ENCODE peak calls at places on chromosomes 2 and 18, in seven cellular contexts. V is NAMALWA; T is nucleus accumbens; Y is HEK293T; K is HFFc6; D is stimulated activated CD8-positive, alpha-beta memory T cell treated with anti-CD3 and anti-CD28 coated beads, Interleukin-7, amount 100 ng/mL, for 1 hour; H is NCI-H2081. C is an unnamed sample.

GRCh38 chr2:31957748-31958717 is 52.8 kb downstream of the MEMO1 start:
- DNase-seq in V (no peak), T (no peak), Y (no peak), K (no peak), D (no peak), H (no peak), C (no peak)

GRCh38 chr2:157257312-157258252 is at the start of gene GALNT5:
- DNase-seq in V (no peak), T (no peak), Y (peak), K (peak), D (no peak), H (no peak), C (peak)

GRCh38 chr2:177021686-177022085 is 190.9 kb upstream of the HNRNPA3 start:
- DNase-seq in V (no peak), T (no peak), Y (no peak), K (no peak), D (no peak), H (no peak), C (no peak)

GRCh38 chr18:67875936-67876335 is 359.4 kb upstream of the DSEL start:
- DNase-seq in V (no peak), T (no peak), Y (no peak), K (no peak), D (no peak), H (no peak), C (no peak)

GRCh38 chr2:210147614-210148013 is 23.6 kb downstream of the KANSL1L start:
- DNase-seq in V (no peak), T (no peak), Y (no peak), K (no peak), D (no peak), H (no peak), C (no peak)

GRCh38 chr18:46632401-46633089 is 24.5 kb downstream of the LOXHD1 start:
- DNase-seq in V (no peak), T (no peak), Y (no peak), K (peak), D (no peak), H (no peak), C (no peak)

GRCh38 chr2:10868465-10869314 is 43.0 kb upstream of the KCNF1 start:
- DNase-seq in V (no peak), T (no peak), Y (no peak), K (peak), D (no peak), H (no peak), C (peak)

GRCh38 chr2:179749210-179749609 is 112.2 kb downstream of the ZNF385B start:
- DNase-seq in V (no peak), T (no peak), Y (no peak), K (peak), D (no peak), H (no peak), C (peak)

GRCh38 chr18:49911414-49911813 is 98.1 kb upstream of the ACAA2 start:
- DNase-seq in V (no peak), T (no peak), Y (no peak), K (no peak), D (no peak), H (no peak), C (no peak)

GRCh38 chr2:159807183-159808037 is 9.4 kb upstream of the CD302 start:
- DNase-seq in V (peak), T (no peak), Y (peak), K (peak), D (no peak), H (peak), C (peak)

GRCh38 chr18:52426041-52426440 is 86.0 kb downstream of the DCC start:
- DNase-seq in V (no peak), T (no peak), Y (no peak), K (no peak), D (no peak), H (no peak), C (no peak)

GRCh38 chr2:65300772-65301711 is 73.4 kb downstream of the ACTR2 start:
- DNase-seq in V (peak), T (peak), Y (no peak), K (peak), D (peak), H (peak), C (peak)

GRCh38 chr2:240463866-240464481 is 28.5 kb downstream of the GPC1 start:
- DNase-seq in V (no peak), T (no peak), Y (no peak), K (no peak), D (no peak), H (no peak), C (no peak)

GRCh38 chr2:128922154-128922553 is 603.5 kb upstream of the HS6ST1 start:
- DNase-seq in V (no peak), T (no peak), Y (no peak), K (no peak), D (no peak), H (no peak), C (no peak)

GRCh38 chr18:13295894-13296293 is 77.3 kb downstream of the LDLRAD4 start:
- DNase-seq in V (no peak), T (no peak), Y (no peak), K (no peak), D (no peak), H (no peak), C (no peak)